ENCODE peak calls at places on chromosomes 12 and 14, in seven cellular contexts. F is neural crest cell; B is stimulated activated CD4-positive, alpha-beta T cell treated with anti-CD3 and anti-CD28 coated beads, Interleukin-1b, Interleukin-23, amount 100 ng/mL, for 24 hours; G is CD4-positive, alpha-beta T cell; Q is ACHN; I is GM06990; W is GM20000. R is an unnamed sample.

GRCh38 chr14:104389326-104390220 is 190.0 kb upstream of the C14orf180 start:
- DNase-seq in F (no peak), B (no peak), G (no peak), Q (no peak), I (no peak), W (no peak), R (no peak)

GRCh38 chr12:6396031-6396430 is 12.1 kb downstream of the LTBR start:
- DNase-seq in F (no peak), B (no peak), G (no peak), Q (no peak), I (no peak), W (no peak), R (no peak)

GRCh38 chr12:22266101-22266500 is 68.4 kb downstream of the ST8SIA1 start:
- DNase-seq in F (no peak), B (no peak), G (no peak), Q (peak), I (no peak), W (no peak), R (no peak)

GRCh38 chr14:38549549-38549948 is 293.7 kb upstream of the CLEC14A start:
- DNase-seq in F (no peak), B (no peak), G (no peak), Q (no peak), I (no peak), W (no peak), R (no peak)

GRCh38 chr12:11607313-11608081 is 42.0 kb upstream of the ETV6 start:
- DNase-seq in F (no peak), B (no peak), G (no peak), Q (no peak), I (no peak), W (no peak), R (no peak)

GRCh38 chr12:32587536-32588346 is 91.4 kb upstream of the DNM1L start:
- DNase-seq in F (no peak), B (no peak), G (no peak), Q (no peak), I (no peak), W (no peak), R (no peak)

GRCh38 chr12:102202556-102202955 is 4.9 kb upstream of the PMCH start:
- DNase-seq in F (no peak), B (no peak), G (no peak), Q (no peak), I (no peak), W (no peak), R (no peak)

GRCh38 chr14:101774006-101774755 is 12.7 kb downstream of the PPP2R5C start:
- DNase-seq in F (no peak), B (no peak), G (no peak), Q (no peak), I (no peak), W (no peak), R (no peak)

GRCh38 chr14:68687746-68688145 is 105.1 kb downstream of the ZFP36L1 start:
- DNase-seq in F (no peak), B (no peak), G (no peak), Q (no peak), I (no peak), W (no peak), R (no peak)

GRCh38 chr12:99907210-99907609 is 77.5 kb downstream of the ANKS1B start:
- DNase-seq in F (no peak), B (no peak), G (no peak), Q (no peak), I (no peak), W (no peak), R (no peak)

GRCh38 chr12:46985816-46986215 is 93.6 kb upstream of the PCED1B start:
- DNase-seq in F (no peak), B (no peak), G (no peak), Q (no peak), I (no peak), W (no peak), R (no peak)

GRCh38 chr12:32535260-32535999 is 136.1 kb downstream of the FGD4 start:
- DNase-seq in F (no peak), B (no peak), G (no peak), Q (peak), I (no peak), W (no peak), R (no peak)

GRCh38 chr14:99757331-99758070 is 35.7 kb upstream of the EML1 start:
- DNase-seq in F (no peak), B (no peak), G (no peak), Q (peak), I (no peak), W (no peak), R (no peak)

GRCh38 chr14:88856786-88857366 is 32.4 kb downstream of the TTC8 start:
- DNase-seq in F (no peak), B (no peak), G (no peak), Q (no peak), I (no peak), W (no peak), R (no peak)

GRCh38 chr12:42976122-42976521 is 386.6 kb upstream of the PRICKLE1 start:
- DNase-seq in F (no peak), B (no peak), G (no peak), Q (no peak), I (no peak), W (no peak), R (no peak)

GRCh38 chr12:93108958-93109357 is 179.9 kb upstream of the EEA1 start:
- DNase-seq in F (no peak), B (no peak), G (no peak), Q (no peak), I (no peak), W (no peak), R (no peak)

GRCh38 chr12:95615735-95616134 is 64.5 kb upstream of the USP44 start:
- DNase-seq in F (no peak), B (no peak), G (no peak), Q (no peak), I (no peak), W (no peak), R (no peak)

GRCh38 chr12:76256904-76257303 is 91.3 kb downstream of the BBS10 start:
- DNase-seq in F (no peak), B (no peak), G (no peak), Q (no peak), I (no peak), W (no peak), R (no peak)

GRCh38 chr12:61072717-61073116 is 1187.5 kb upstream of the USP15 start:
- DNase-seq in F (no peak), B (no peak), G (no peak), Q (no peak), I (no peak), W (no peak), R (no peak)

GRCh38 chr12:71000748-71001147 is 80.2 kb upstream of the PTPRR start:
- DNase-seq in F (no peak), B (no peak), G (no peak), Q (no peak), I (no peak), W (no peak), R (no peak)

GRCh38 chr14:81234268-81234667 is 13.5 kb upstream of the GTF2A1 start:
- DNase-seq in F (no peak), B (no peak), G (no peak), Q (peak), I (no peak), W (no peak), R (no peak)

R was measured in activated T-helper 1 cell treated with anti-CD3 and anti-CD28 coated beads, Interleukin-12 subunit alpha, Interleukin-12 subunit beta, Interleukin-2, Interleukin-4 antibody, amounts not matched to agents 30 ng/mL and 10 ng/mL and 1 ng/mL, durations not matched to agents 14 hours and 24 hours and 36 hours.